ENCODE peak calls at places on chromosomes 13 and 19, in ten cellular contexts. One of them, this sample, is unnamed.

GRCh38 chr19:28878862-28879566 is 333.9 kb downstream of the UQCRFS1 start:
- DNase-seq in left ventricle myocardium inferior: peak
- DNase-seq in iPS-NIHi11: peak
- DNase-seq in NCI-H2107: peak
- DNase-seq in aorta: peak
- DNase-seq in glutamatergic neuron: peak
- DNase-seq in cardiac muscle cell: peak
- DNase-seq in stomach: peak
- DNase-seq in stimulated activated CD4-positive, alpha-beta T cell treated with anti-CD3 and anti-CD28 coated beads, Interleukin-4, amount 100 ng/mL, for 48 hours: peak
- DNase-seq in effector CD4-positive, alpha-beta T cell: peak
- DNase-seq in this sample: no peak

GRCh38 chr19:44476559-44477408 is 23.5 kb downstream of the ZNF180 start:
- DNase-seq in left ventricle myocardium inferior: no peak
- DNase-seq in iPS-NIHi11: no peak
- DNase-seq in NCI-H2107: no peak
- DNase-seq in aorta: no peak
- DNase-seq in glutamatergic neuron: no peak
- DNase-seq in cardiac muscle cell: peak
- DNase-seq in stomach: no peak
- DNase-seq in stimulated activated CD4-positive, alpha-beta T cell treated with anti-CD3 and anti-CD28 coated beads, Interleukin-4, amount 100 ng/mL, for 48 hours: no peak
- DNase-seq in effector CD4-positive, alpha-beta T cell: no peak
- DNase-seq in this sample: no peak

GRCh38 chr13:45482571-45483173 is 17.9 kb downstream of the COG3 start:
- DNase-seq in left ventricle myocardium inferior: no peak
- DNase-seq in iPS-NIHi11: no peak
- DNase-seq in NCI-H2107: no peak
- DNase-seq in aorta: no peak
- DNase-seq in glutamatergic neuron: no peak
- DNase-seq in cardiac muscle cell: peak
- DNase-seq in stomach: no peak
- DNase-seq in stimulated activated CD4-positive, alpha-beta T cell treated with anti-CD3 and anti-CD28 coated beads, Interleukin-4, amount 100 ng/mL, for 48 hours: no peak
- DNase-seq in effector CD4-positive, alpha-beta T cell: no peak
- DNase-seq in this sample: no peak

GRCh38 chr19:18286973-18287635 is 5.7 kb upstream of the JUND start:
- DNase-seq in left ventricle myocardium inferior: no peak
- DNase-seq in iPS-NIHi11: no peak
- DNase-seq in NCI-H2107: no peak
- DNase-seq in aorta: no peak
- DNase-seq in glutamatergic neuron: no peak
- DNase-seq in cardiac muscle cell: no peak
- DNase-seq in stomach: no peak
- DNase-seq in stimulated activated CD4-positive, alpha-beta T cell treated with anti-CD3 and anti-CD28 coated beads, Interleukin-4, amount 100 ng/mL, for 48 hours: no peak
- DNase-seq in effector CD4-positive, alpha-beta T cell: no peak
- DNase-seq in this sample: no peak

GRCh38 chr13:107937841-107938240 is 277.5 kb downstream of the LIG4 start:
- DNase-seq in left ventricle myocardium inferior: no peak
- DNase-seq in iPS-NIHi11: no peak
- DNase-seq in NCI-H2107: no peak
- DNase-seq in aorta: no peak
- DNase-seq in glutamatergic neuron: no peak
- DNase-seq in cardiac muscle cell: no peak
- DNase-seq in stomach: no peak
- DNase-seq in stimulated activated CD4-positive, alpha-beta T cell treated with anti-CD3 and anti-CD28 coated beads, Interleukin-4, amount 100 ng/mL, for 48 hours: no peak
- DNase-seq in effector CD4-positive, alpha-beta T cell: no peak
- DNase-seq in this sample: no peak

GRCh38 chr13:94073006-94073744 is 406.3 kb downstream of the DCT start:
- DNase-seq in left ventricle myocardium inferior: no peak
- DNase-seq in iPS-NIHi11: no peak
- DNase-seq in NCI-H2107: no peak
- DNase-seq in aorta: no peak
- DNase-seq in glutamatergic neuron: no peak
- DNase-seq in cardiac muscle cell: peak
- DNase-seq in stomach: no peak
- DNase-seq in stimulated activated CD4-positive, alpha-beta T cell treated with anti-CD3 and anti-CD28 coated beads, Interleukin-4, amount 100 ng/mL, for 48 hours: no peak
- DNase-seq in effector CD4-positive, alpha-beta T cell: no peak
- DNase-seq in this sample: no peak

GRCh38 chr19:44948763-44949374 is 3.0 kb downstream of the APOC2 start:
- DNase-seq in left ventricle myocardium inferior: no peak
- DNase-seq in iPS-NIHi11: no peak
- DNase-seq in NCI-H2107: no peak
- DNase-seq in aorta: no peak
- DNase-seq in glutamatergic neuron: no peak
- DNase-seq in cardiac muscle cell: no peak
- DNase-seq in stomach: no peak
- DNase-seq in stimulated activated CD4-positive, alpha-beta T cell treated with anti-CD3 and anti-CD28 coated beads, Interleukin-4, amount 100 ng/mL, for 48 hours: no peak
- DNase-seq in effector CD4-positive, alpha-beta T cell: no peak
- DNase-seq in this sample: no peak

GRCh38 chr19:18541992-18542935 is 1.1 kb downstream of the FKBP8 start:
- DNase-seq in left ventricle myocardium inferior: no peak
- DNase-seq in iPS-NIHi11: peak
- DNase-seq in NCI-H2107: no peak
- DNase-seq in aorta: no peak
- DNase-seq in glutamatergic neuron: peak
- DNase-seq in cardiac muscle cell: no peak
- DNase-seq in stomach: no peak
- DNase-seq in stimulated activated CD4-positive, alpha-beta T cell treated with anti-CD3 and anti-CD28 coated beads, Interleukin-4, amount 100 ng/mL, for 48 hours: no peak
- DNase-seq in effector CD4-positive, alpha-beta T cell: no peak
- DNase-seq in this sample: no peak

GRCh38 chr19:31258211-31259052 is 90.8 kb downstream of the TSHZ3 start:
- DNase-seq in left ventricle myocardium inferior: no peak
- DNase-seq in iPS-NIHi11: no peak
- DNase-seq in NCI-H2107: no peak
- DNase-seq in aorta: no peak
- DNase-seq in glutamatergic neuron: no peak
- DNase-seq in cardiac muscle cell: no peak
- DNase-seq in stomach: peak
- DNase-seq in stimulated activated CD4-positive, alpha-beta T cell treated with anti-CD3 and anti-CD28 coated beads, Interleukin-4, amount 100 ng/mL, for 48 hours: no peak
- DNase-seq in effector CD4-positive, alpha-beta T cell: no peak
- DNase-seq in this sample: no peak

GRCh38 chr19:16040642-16041041 is 35.7 kb upstream of the TPM4 start:
- DNase-seq in left ventricle myocardium inferior: no peak
- DNase-seq in iPS-NIHi11: no peak
- DNase-seq in NCI-H2107: no peak
- DNase-seq in aorta: no peak
- DNase-seq in glutamatergic neuron: no peak
- DNase-seq in cardiac muscle cell: peak
- DNase-seq in stomach: no peak
- DNase-seq in stimulated activated CD4-positive, alpha-beta T cell treated with anti-CD3 and anti-CD28 coated beads, Interleukin-4, amount 100 ng/mL, for 48 hours: no peak
- DNase-seq in effector CD4-positive, alpha-beta T cell: no peak
- DNase-seq in this sample: no peak

GRCh38 chr19:19468424-19469050 is 46.8 kb downstream of the TSSK6 start:
- DNase-seq in left ventricle myocardium inferior: no peak
- DNase-seq in iPS-NIHi11: no peak
- DNase-seq in NCI-H2107: no peak
- DNase-seq in aorta: no peak
- DNase-seq in glutamatergic neuron: no peak
- DNase-seq in cardiac muscle cell: no peak
- DNase-seq in stomach: no peak
- DNase-seq in stimulated activated CD4-positive, alpha-beta T cell treated with anti-CD3 and anti-CD28 coated beads, Interleukin-4, amount 100 ng/mL, for 48 hours: no peak
- DNase-seq in effector CD4-positive, alpha-beta T cell: no peak
- DNase-seq in this sample: no peak

GRCh38 chr19:19525611-19526380 is 2.9 kb upstream of the YJEFN3 start:
- DNase-seq in left ventricle myocardium inferior: no peak
- DNase-seq in iPS-NIHi11: no peak
- DNase-seq in NCI-H2107: no peak
- DNase-seq in aorta: no peak
- DNase-seq in glutamatergic neuron: no peak
- DNase-seq in cardiac muscle cell: no peak
- DNase-seq in stomach: no peak
- DNase-seq in stimulated activated CD4-positive, alpha-beta T cell treated with anti-CD3 and anti-CD28 coated beads, Interleukin-4, amount 100 ng/mL, for 48 hours: no peak
- DNase-seq in effector CD4-positive, alpha-beta T cell: no peak
- DNase-seq in this sample: no peak

GRCh38 chr13:113646921-113647340 is 11.1 kb downstream of the ATP4B start:
- DNase-seq in left ventricle myocardium inferior: peak
- DNase-seq in iPS-NIHi11: no peak
- DNase-seq in NCI-H2107: no peak
- DNase-seq in aorta: peak
- DNase-seq in glutamatergic neuron: peak
- DNase-seq in cardiac muscle cell: no peak
- DNase-seq in stomach: peak
- DNase-seq in stimulated activated CD4-positive, alpha-beta T cell treated with anti-CD3 and anti-CD28 coated beads, Interleukin-4, amount 100 ng/mL, for 48 hours: no peak
- DNase-seq in effector CD4-positive, alpha-beta T cell: no peak
- DNase-seq in this sample: peak

GRCh38 chr19:29467824-29468401 is 57.9 kb upstream of the VSTM2B start:
- DNase-seq in left ventricle myocardium inferior: no peak
- DNase-seq in iPS-NIHi11: peak
- DNase-seq in NCI-H2107: no peak
- DNase-seq in aorta: no peak
- DNase-seq in glutamatergic neuron: no peak
- DNase-seq in cardiac muscle cell: peak
- DNase-seq in stomach: no peak
- DNase-seq in stimulated activated CD4-positive, alpha-beta T cell treated with anti-CD3 and anti-CD28 coated beads, Interleukin-4, amount 100 ng/mL, for 48 hours: peak
- DNase-seq in effector CD4-positive, alpha-beta T cell: no peak
- DNase-seq in this sample: no peak

GRCh38 chr13:46908511-46908910 is 11.7 kb upstream of the HTR2A start:
- DNase-seq in left ventricle myocardium inferior: no peak
- DNase-seq in iPS-NIHi11: no peak
- DNase-seq in NCI-H2107: no peak
- DNase-seq in aorta: no peak
- DNase-seq in glutamatergic neuron: no peak
- DNase-seq in cardiac muscle cell: peak
- DNase-seq in stomach: no peak
- DNase-seq in stimulated activated CD4-positive, alpha-beta T cell treated with anti-CD3 and anti-CD28 coated beads, Interleukin-4, amount 100 ng/mL, for 48 hours: no peak
- DNase-seq in effector CD4-positive, alpha-beta T cell: no peak
- DNase-seq in this sample: no peak

GRCh38 chr13:71210861-71211260 is 656.1 kb downstream of the DACH1 start:
- DNase-seq in left ventricle myocardium inferior: no peak
- DNase-seq in iPS-NIHi11: no peak
- DNase-seq in NCI-H2107: no peak
- DNase-seq in aorta: no peak
- DNase-seq in glutamatergic neuron: no peak
- DNase-seq in cardiac muscle cell: no peak
- DNase-seq in stomach: no peak
- DNase-seq in stimulated activated CD4-positive, alpha-beta T cell treated with anti-CD3 and anti-CD28 coated beads, Interleukin-4, amount 100 ng/mL, for 48 hours: no peak
- DNase-seq in effector CD4-positive, alpha-beta T cell: no peak
- DNase-seq in this sample: no peak

GRCh38 chr13:65336916-65337315 is 1893.2 kb downstream of the PCDH9 start:
- DNase-seq in left ventricle myocardium inferior: no peak
- DNase-seq in iPS-NIHi11: peak
- DNase-seq in NCI-H2107: no peak
- DNase-seq in aorta: no peak
- DNase-seq in glutamatergic neuron: no peak
- DNase-seq in cardiac muscle cell: peak
- DNase-seq in stomach: no peak
- DNase-seq in stimulated activated CD4-positive, alpha-beta T cell treated with anti-CD3 and anti-CD28 coated beads, Interleukin-4, amount 100 ng/mL, for 48 hours: no peak
- DNase-seq in effector CD4-positive, alpha-beta T cell: no peak
- DNase-seq in this sample: no peak

GRCh38 chr19:55498246-55498645 is 10.0 kb downstream of the SSC5D start:
- DNase-seq in left ventricle myocardium inferior: no peak
- DNase-seq in iPS-NIHi11: no peak
- DNase-seq in NCI-H2107: no peak
- DNase-seq in aorta: no peak
- DNase-seq in glutamatergic neuron: no peak
- DNase-seq in cardiac muscle cell: no peak
- DNase-seq in stomach: no peak
- DNase-seq in stimulated activated CD4-positive, alpha-beta T cell treated with anti-CD3 and anti-CD28 coated beads, Interleukin-4, amount 100 ng/mL, for 48 hours: no peak
- DNase-seq in effector CD4-positive, alpha-beta T cell: no peak
- DNase-seq in this sample: no peak

GRCh38 chr13:100363351-100363750 is 225.2 kb downstream of the GGACT start:
- DNase-seq in left ventricle myocardium inferior: no peak
- DNase-seq in iPS-NIHi11: no peak
- DNase-seq in NCI-H2107: no peak
- DNase-seq in aorta: no peak
- DNase-seq in glutamatergic neuron: no peak
- DNase-seq in cardiac muscle cell: peak
- DNase-seq in stomach: no peak
- DNase-seq in stimulated activated CD4-positive, alpha-beta T cell treated with anti-CD3 and anti-CD28 coated beads, Interleukin-4, amount 100 ng/mL, for 48 hours: no peak
- DNase-seq in effector CD4-positive, alpha-beta T cell: no peak
- DNase-seq in this sample: no peak

GRCh38 chr19:8404391-8405151 is 8.5 kb upstream of the MARCHF2 start:
- DNase-seq in left ventricle myocardium inferior: no peak
- DNase-seq in iPS-NIHi11: no peak
- DNase-seq in NCI-H2107: no peak
- DNase-seq in aorta: no peak
- DNase-seq in glutamatergic neuron: no peak
- DNase-seq in cardiac muscle cell: no peak
- DNase-seq in stomach: no peak
- DNase-seq in stimulated activated CD4-positive, alpha-beta T cell treated with anti-CD3 and anti-CD28 coated beads, Interleukin-4, amount 100 ng/mL, for 48 hours: no peak
- DNase-seq in effector CD4-positive, alpha-beta T cell: no peak
- DNase-seq in this sample: no peak

GRCh38 chr13:32737679-32738078 is 151.4 kb downstream of the PDS5B start:
- DNase-seq in left ventricle myocardium inferior: no peak
- DNase-seq in iPS-NIHi11: no peak
- DNase-seq in NCI-H2107: no peak
- DNase-seq in aorta: no peak
- DNase-seq in glutamatergic neuron: no peak
- DNase-seq in cardiac muscle cell: no peak
- DNase-seq in stomach: no peak
- DNase-seq in stimulated activated CD4-positive, alpha-beta T cell treated with anti-CD3 and anti-CD28 coated beads, Interleukin-4, amount 100 ng/mL, for 48 hours: no peak
- DNase-seq in effector CD4-positive, alpha-beta T cell: no peak
- DNase-seq in this sample: no peak

GRCh38 chr13:110582421-110582954 is 21.0 kb upstream of the RAB20 start:
- DNase-seq in left ventricle myocardium inferior: no peak
- DNase-seq in iPS-NIHi11: no peak
- DNase-seq in NCI-H2107: no peak
- DNase-seq in aorta: no peak
- DNase-seq in glutamatergic neuron: no peak
- DNase-seq in cardiac muscle cell: no peak
- DNase-seq in stomach: no peak
- DNase-seq in stimulated activated CD4-positive, alpha-beta T cell treated with anti-CD3 and anti-CD28 coated beads, Interleukin-4, amount 100 ng/mL, for 48 hours: no peak
- DNase-seq in effector CD4-positive, alpha-beta T cell: no peak
- DNase-seq in this sample: no peak

GRCh38 chr13:101406787-101407186 is 9.5 kb downstream of the NALCN start:
- DNase-seq in left ventricle myocardium inferior: no peak
- DNase-seq in iPS-NIHi11: no peak
- DNase-seq in NCI-H2107: no peak
- DNase-seq in aorta: no peak
- DNase-seq in glutamatergic neuron: no peak
- DNase-seq in cardiac muscle cell: no peak
- DNase-seq in stomach: no peak
- DNase-seq in stimulated activated CD4-positive, alpha-beta T cell treated with anti-CD3 and anti-CD28 coated beads, Interleukin-4, amount 100 ng/mL, for 48 hours: no peak
- DNase-seq in effector CD4-positive, alpha-beta T cell: no peak
- DNase-seq in this sample: no peak

GRCh38 chr13:36258831-36259230 is 38.8 kb downstream of the CCDC169 start:
- DNase-seq in left ventricle myocardium inferior: no peak
- DNase-seq in iPS-NIHi11: no peak
- DNase-seq in NCI-H2107: no peak
- DNase-seq in aorta: no peak
- DNase-seq in glutamatergic neuron: no peak
- DNase-seq in cardiac muscle cell: no peak
- DNase-seq in stomach: no peak
- DNase-seq in stimulated activated CD4-positive, alpha-beta T cell treated with anti-CD3 and anti-CD28 coated beads, Interleukin-4, amount 100 ng/mL, for 48 hours: no peak
- DNase-seq in effector CD4-positive, alpha-beta T cell: no peak
- DNase-seq in this sample: no peak

GRCh38 chr13:21344662-21345176 is 114.4 kb downstream of the ZDHHC20 start:
- DNase-seq in left ventricle myocardium inferior: no peak
- DNase-seq in iPS-NIHi11: no peak
- DNase-seq in NCI-H2107: no peak
- DNase-seq in aorta: no peak
- DNase-seq in glutamatergic neuron: no peak
- DNase-seq in cardiac muscle cell: no peak
- DNase-seq in stomach: no peak
- DNase-seq in stimulated activated CD4-positive, alpha-beta T cell treated with anti-CD3 and anti-CD28 coated beads, Interleukin-4, amount 100 ng/mL, for 48 hours: no peak
- DNase-seq in effector CD4-positive, alpha-beta T cell: no peak
- DNase-seq in this sample: no peak

GRCh38 chr13:33348366-33348765 is 62.8 kb upstream of the STARD13 start:
- DNase-seq in left ventricle myocardium inferior: no peak
- DNase-seq in iPS-NIHi11: no peak
- DNase-seq in NCI-H2107: no peak
- DNase-seq in aorta: no peak
- DNase-seq in glutamatergic neuron: no peak
- DNase-seq in cardiac muscle cell: peak
- DNase-seq in stomach: no peak
- DNase-seq in stimulated activated CD4-positive, alpha-beta T cell treated with anti-CD3 and anti-CD28 coated beads, Interleukin-4, amount 100 ng/mL, for 48 hours: no peak
- DNase-seq in effector CD4-positive, alpha-beta T cell: no peak
- DNase-seq in this sample: no peak

This sample was measured in chondrocyte.